ENCODE peak calls at places on chromosome 16, in ten cellular contexts. Y, H, S, J, T, E, L, B, V and X are unnamed samples.

GRCh38 chr16:66382966-66383299 is 16.4 kb downstream of the CDH5 start:
- DNase-seq in L (peak; percentile 55), H (no peak), S (no peak), V (no peak), T (no peak), B (no peak), Y (peak; percentile 86), E (peak; percentile 41), J (no peak), X (no peak)

GRCh38 chr16:89094252-89094901 is 725 bp downstream of the ACSF3 start:
- DNase-seq in Y (no peak), H (no peak), V (no peak), B (no peak), S (no peak), E (no peak), J (peak; percentile 29), L (peak; percentile 23), T (no peak), X (peak; percentile 63)

GRCh38 chr16:53085539-53086450 is 31.0 kb downstream of the CHD9 start:
- DNase-seq in Y (peak; percentile 76), T (no peak), J (no peak), E (no peak), L (no peak), B (no peak), V (no peak), S (no peak), H (peak; percentile 64), X (no peak)

GRCh38 chr16:1466968-1467521 is 7.8 kb downstream of the CLCN7 start:
- DNase-seq in E (no peak), V (no peak), B (no peak), J (no peak), H (no peak), Y (no peak), L (no peak), T (peak; percentile 37), S (no peak), X (no peak)

GRCh38 chr16:31113420-31114124 is 3.9 kb upstream of the KAT8 start:
- DNase-seq in T (no peak), E (no peak), J (no peak), B (no peak), H (no peak), S (no peak), Y (no peak), V (no peak), L (no peak), X (no peak)

GRCh38 chr16:74279805-74280204 is 16.8 kb upstream of the PSMD7 start:
- DNase-seq in H (no peak), E (no peak), S (no peak), L (no peak), V (no peak), B (no peak), T (no peak), Y (no peak), J (no peak), X (no peak)

GRCh38 chr16:82735176-82735575 is 108.4 kb downstream of the CDH13 start:
- DNase-seq in J (no peak), L (no peak), H (no peak), V (no peak), E (no peak), S (no peak), B (no peak), T (no peak), Y (peak; percentile 23), X (no peak)

GRCh38 chr16:11142261-11142630 is 113.8 kb downstream of the SOCS1 start:
- DNase-seq in E (no peak), L (no peak), Y (no peak), V (no peak), S (no peak), B (no peak), J (no peak), H (no peak), T (no peak), X (no peak)

GRCh38 chr16:57258910-57259475 is 13.9 kb downstream of the ARL2BP start:
- DNase-seq in Y (no peak), J (no peak), S (no peak), H (no peak), E (no peak), B (no peak), T (no peak), V (no peak), L (no peak), X (no peak)

GRCh38 chr16:71289732-71290062 is 495 bp upstream of the CMTR2 start:
- DNase-seq in B (no peak), L (no peak), T (no peak), H (no peak), S (no peak), V (no peak), Y (no peak), E (no peak), J (no peak), X (no peak)

GRCh38 chr16:68273896-68274295 is 9.6 kb downstream of the SLC7A6 start:
- DNase-seq in B (no peak), H (no peak), E (no peak), S (no peak), Y (no peak), V (no peak), L (no peak), T (no peak), J (no peak), X (no peak)

GRCh38 chr16:59510008-59510424 is 775.9 kb upstream of the GOT2 start:
- DNase-seq in T (no peak), B (no peak), J (no peak), H (no peak), V (no peak), Y (no peak), S (no peak), L (no peak), E (no peak), X (peak; percentile 4)